ENCODE peak calls at places on chromosomes 2 and 18, in five cellular contexts. J is HepG2, M is cardiac muscle cell, W is HCT116, B is skeletal muscle cell. T is an unnamed sample.
A peak's percentile ranks its signal among the peaks of the same experiment; 100 is the strongest.

GRCh38 chr18:57931038-57931437 is 113.0 kb upstream of the NEDD4L start:
- DNase-seq in B (no peak), M (no peak), W (no peak), J (no peak), T (no peak)

GRCh38 chr2:26175716-26176615 is 3.1 kb downstream of the GAREM2 start:
- DNase-seq in W (no peak), J (no peak), B (no peak), M (no peak), T (no peak)

GRCh38 chr2:146669735-146670134 is 1175.1 kb upstream of the ACVR2A start:
- DNase-seq in W (no peak), M (no peak), J (no peak), B (no peak), T (no peak)

GRCh38 chr2:159362816-159363251 is 76.3 kb upstream of the WDSUB1 start:
- DNase-seq in M (peak; percentile 74), B (no peak), J (peak; percentile 12), W (no peak), T (no peak)

GRCh38 chr2:221189431-221189830 is 382.7 kb downstream of the EPHA4 start:
- DNase-seq in W (no peak), M (no peak), J (no peak), B (no peak), T (no peak)

GRCh38 chr18:45981852-45982251 is 14.7 kb upstream of the EPG5 start:
- DNase-seq in B (no peak), M (no peak), J (no peak), W (no peak), T (no peak)

GRCh38 chr2:18253686-18254197 is 306.7 kb downstream of the RDH14 start:
- DNase-seq in B (no peak), J (no peak), W (no peak), M (no peak), T (no peak)

GRCh38 chr2:139585133-139585532 is 804.9 kb upstream of the NXPH2 start:
- DNase-seq in J (no peak), B (no peak), M (no peak), W (no peak), T (no peak)

GRCh38 chr2:22355816-22356433 is 1029.1 kb upstream of the KLHL29 start:
- DNase-seq in M (peak; percentile 16), W (no peak), B (no peak), J (peak; percentile 33), T (no peak)

GRCh38 chr2:207836526-207837133 is 66.9 kb upstream of the FZD5 start:
- DNase-seq in W (no peak), J (peak; percentile 38), B (no peak), M (peak; percentile 38), T (no peak)

GRCh38 chr2:98866033-98866432 is 70.0 kb downstream of the CRACDL start:
- DNase-seq in B (no peak), M (no peak), J (no peak), W (no peak), T (no peak)

GRCh38 chr2:207008105-207008990 is 69.0 kb downstream of the CPO start:
- DNase-seq in W (no peak), J (no peak), M (peak; percentile 38), B (no peak), T (no peak)

GRCh38 chr18:23337599-23338444 is 115.3 kb upstream of the RIOK3 start:
- DNase-seq in J (peak; percentile 29), M (peak; percentile 61), W (peak; percentile 19), B (no peak), T (no peak)

GRCh38 chr18:48167901-48168300 is 237.4 kb upstream of the SMAD2 start:
- DNase-seq in W (no peak), B (no peak), J (peak; percentile 85), M (no peak), T (no peak)

GRCh38 chr18:26549486-26550435 is 1.4 kb upstream of the KCTD1 start:
- DNase-seq in B (no peak), J (peak; percentile 12), W (peak; percentile 53), M (peak; percentile 77), T (peak; percentile 21)

GRCh38 chr2:68771211-68771721 is 36.7 kb downstream of the ARHGAP25 start:
- DNase-seq in W (no peak), J (no peak), B (no peak), M (peak; percentile 17), T (no peak)

GRCh38 chr2:161681043-161681442 is 56.8 kb downstream of the SLC4A10 start:
- DNase-seq in J (no peak), B (peak; percentile 25), M (peak; percentile 39), W (peak; percentile 57), T (no peak)

GRCh38 chr2:36404312-36404711 is 48.7 kb downstream of the CRIM1 start:
- DNase-seq in W (peak; percentile 28), M (no peak), B (no peak), J (no peak), T (no peak)

GRCh38 chr18:58443671-58444070 is 185.2 kb downstream of the ALPK2 start:
- DNase-seq in J (no peak), B (no peak), W (no peak), M (no peak), T (no peak)

GRCh38 chr2:235135990-235136561 is 184.3 kb downstream of the SH3BP4 start:
- DNase-seq in B (peak; percentile 46), M (peak; percentile 89), W (peak; percentile 77), J (peak; percentile 78), T (peak; percentile 46)

GRCh38 chr2:201467666-201468065 is 16.1 kb downstream of the STRADB start:
- DNase-seq in J (no peak), B (no peak), W (no peak), M (no peak), T (no peak)

GRCh38 chr2:46135936-46136335 is 161.3 kb upstream of the EPAS1 start:
- DNase-seq in B (no peak), W (no peak), J (no peak), M (peak; percentile 92), T (no peak)

GRCh38 chr2:59176737-59177136 is 935.6 kb upstream of the FANCL start:
- DNase-seq in M (no peak), W (no peak), J (no peak), B (no peak), T (no peak)

GRCh38 chr2:25521665-25522387 is 151.6 kb downstream of the DTNB start:
- DNase-seq in B (peak; percentile 26), W (peak; percentile 35), J (peak; percentile 72), M (peak; percentile 91), T (peak; percentile 49)

GRCh38 chr2:133579295-133579694 is 11.0 kb upstream of the NCKAP5 start:
- DNase-seq in M (peak; percentile 21), J (no peak), W (no peak), B (peak; percentile 61), T (no peak)

GRCh38 chr2:100000915-100001707 is 141.3 kb downstream of the AFF3 start:
- DNase-seq in J (no peak), M (no peak), B (no peak), W (no peak), T (no peak)

DNA sequence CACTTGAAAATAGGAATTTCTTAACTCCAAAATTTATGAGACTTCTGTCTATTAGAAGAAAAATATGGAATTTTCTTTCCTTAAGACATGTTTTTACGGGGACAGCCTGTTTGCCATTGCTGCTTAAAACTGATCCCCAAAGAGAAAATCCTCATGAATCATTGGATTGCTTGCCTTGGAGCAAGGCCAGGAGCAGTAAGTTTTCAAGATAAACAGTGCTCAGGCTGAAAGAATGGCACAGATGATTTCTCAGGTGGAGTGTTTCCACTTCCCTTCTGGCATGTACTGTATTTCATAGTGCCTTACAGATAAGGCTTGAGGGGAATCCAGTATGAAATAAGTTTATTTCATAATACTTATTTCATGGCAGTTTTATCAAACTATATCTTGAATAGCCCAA is 74.3 kb upstream of the MMADHC start:
- DNase-seq in B (peak; percentile 52), W (no peak), J (no peak), M (peak; percentile 65), T (peak; percentile 37)
- H3K4me3 ChIP-seq in B (no peak overlapping the region), W (no peak overlapping the region), J (no peak overlapping the region), M (no peak overlapping the region), T (no peak overlapping the region)

GRCh38 chr2:9205481-9205880 is 1.1 kb upstream of the ASAP2 start:
- DNase-seq in J (peak; percentile 27), W (no peak), B (no peak), M (no peak), T (no peak)
- H3K4me3 ChIP-seq in J (peak overlapping the region; percentile 62), W (peak overlapping the region; percentile 38), B (peak overlapping the region; percentile 59), M (no peak overlapping the region), T (peak overlapping the region; percentile 43)

DNA sequence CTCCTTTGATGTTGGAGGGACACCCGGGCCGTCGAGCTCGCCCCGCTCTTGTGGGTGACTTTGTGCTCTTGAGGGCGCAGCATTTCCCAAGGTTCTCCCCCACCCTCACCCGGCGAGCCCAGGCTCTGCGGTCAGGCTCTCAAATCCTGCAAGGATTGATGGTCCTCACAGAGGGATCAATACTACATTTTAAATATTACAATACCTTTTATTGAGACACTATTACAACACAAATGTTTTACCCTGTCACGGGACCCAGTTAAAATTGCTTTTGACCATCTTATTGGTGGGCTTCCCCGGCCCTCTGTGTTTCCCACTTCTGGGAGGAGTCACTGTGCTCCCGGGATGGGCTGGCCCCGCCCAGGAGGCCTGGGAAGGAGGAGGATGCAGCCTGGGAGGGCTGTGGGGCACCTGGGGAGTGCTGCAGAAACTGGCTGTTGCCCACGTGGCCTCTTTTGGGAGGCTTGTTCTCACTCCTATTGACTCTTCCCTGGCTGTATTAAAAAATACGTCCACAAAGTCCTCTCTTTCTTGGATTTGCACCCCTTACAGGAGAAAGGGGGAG is 222.7 kb downstream of the INSIG2 start:
- DNase-seq in W (no peak), J (no peak), M (peak; percentile 10), B (no peak), T (no peak)
- H3K4me3 ChIP-seq in W (no peak overlapping the region), J (no peak overlapping the region), M (no peak overlapping the region), B (peak overlapping the region; percentile 51), T (peak overlapping the region; percentile 56)

GRCh38 chr18:13445241-13445897 is 226.8 kb downstream of the LDLRAD4 start:
- DNase-seq in J (no peak), W (no peak), B (no peak), M (no peak), T (no peak)

GRCh38 chr18:13448028-13448795 is 229.7 kb downstream of the LDLRAD4 start:
- DNase-seq in J (no peak), W (no peak), B (no peak), M (no peak), T (no peak)

GRCh38 chr18:13446024-13446423 is 227.5 kb downstream of the LDLRAD4 start:
- DNase-seq in B (no peak), W (no peak), J (no peak), M (no peak), T (no peak)

GRCh38 chr18:13447621-13448020 is 229.1 kb downstream of the LDLRAD4 start:
- DNase-seq in B (no peak), W (no peak), J (no peak), M (peak; percentile 62), T (peak; percentile 79)

DNA sequence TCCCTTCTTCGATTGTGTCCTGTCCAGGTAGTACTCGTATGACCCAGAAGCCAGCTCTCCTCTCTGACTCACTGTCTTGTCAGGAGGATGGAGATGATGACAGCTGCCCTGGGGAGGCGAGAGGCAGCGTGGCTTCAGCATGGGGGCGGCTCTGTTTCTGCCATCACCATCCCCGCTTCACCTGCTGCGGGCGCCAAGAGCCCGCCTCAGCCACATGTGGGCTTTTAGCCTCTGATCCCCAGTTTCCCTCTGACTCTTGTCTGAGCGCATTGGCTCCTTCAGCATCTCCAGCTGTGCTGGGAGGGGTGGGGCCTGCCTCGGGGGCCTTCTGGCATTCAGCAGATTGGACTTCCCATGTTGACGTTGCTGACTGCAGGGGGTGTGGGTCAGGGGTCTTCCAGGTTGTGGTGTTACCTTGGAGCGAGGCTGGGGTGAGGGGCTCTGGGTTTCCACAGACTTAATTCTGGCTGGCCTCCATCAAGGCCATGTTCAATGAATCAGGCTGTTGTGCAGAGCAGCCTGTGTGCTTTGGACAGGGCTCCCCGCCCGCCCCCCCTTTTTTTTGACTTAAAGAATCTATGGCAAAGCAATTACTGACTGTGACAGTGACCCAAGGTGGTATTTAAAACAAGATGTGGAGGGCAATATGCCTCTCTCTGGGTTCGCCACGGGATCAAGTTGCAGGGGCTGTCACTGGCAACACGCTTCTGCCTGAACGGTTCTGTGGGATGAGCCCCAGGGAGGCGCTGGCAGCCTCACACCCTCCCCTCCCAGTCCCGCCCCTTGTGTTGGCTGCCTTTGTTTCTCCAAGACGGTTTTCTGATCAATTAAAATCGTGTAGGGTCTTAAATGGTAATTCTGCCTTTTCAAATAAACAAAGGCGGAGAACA is 228.3 kb downstream of the LDLRAD4 start:
- DNase-seq in M (no peak), B (no peak), J (no peak), W (no peak), T (no peak)
- H3K4me3 ChIP-seq in M (no peak overlapping the region), B (no peak overlapping the region), J (no peak overlapping the region), W (no peak overlapping the region), T (no peak overlapping the region)